ENCODE peak calls at places on chromosomes 3 and 15, in five cellular contexts. One of them, this sample, is unnamed.
A peak's percentile ranks its signal among the peaks of the same experiment; 100 is the strongest.

GRCh38 chr15:88476635-88477038 is 9.1 kb downstream of the MRPS11 start:
- DNase-seq in HCT116: peak; percentile 15
- DNase-seq in K562: peak; percentile 61
- DNase-seq in HepG2: peak; percentile 18
- DNase-seq in SK-N-SH: peak; percentile 74
- DNase-seq in this sample: no peak

GRCh38 chr15:52143862-52144261 is 31.3 kb upstream of the BCL2L10 start:
- DNase-seq in HCT116: no peak
- DNase-seq in K562: peak; percentile 20
- DNase-seq in HepG2: peak; percentile 63
- DNase-seq in SK-N-SH: no peak
- DNase-seq in this sample: no peak

GRCh38 chr3:69044608-69045007 is 7.5 kb downstream of the TMF1 start:
- DNase-seq in HCT116: no peak
- DNase-seq in K562: no peak
- DNase-seq in HepG2: no peak
- DNase-seq in SK-N-SH: no peak
- DNase-seq in this sample: no peak

GRCh38 chr3:41202834-41203345 is 3.6 kb downstream of the CTNNB1 start:
- DNase-seq in HCT116: no peak
- DNase-seq in K562: no peak
- DNase-seq in HepG2: peak; percentile 43
- DNase-seq in SK-N-SH: peak; percentile 49
- DNase-seq in this sample: no peak

GRCh38 chr3:192887701-192888100 is 30.0 kb downstream of the MB21D2 start:
- DNase-seq in HCT116: no peak
- DNase-seq in K562: no peak
- DNase-seq in HepG2: no peak
- DNase-seq in SK-N-SH: no peak
- DNase-seq in this sample: no peak

GRCh38 chr3:108132727-108133373 is 42.0 kb upstream of the CD47 start:
- DNase-seq in HCT116: peak; percentile 39
- DNase-seq in K562: no peak
- DNase-seq in HepG2: no peak
- DNase-seq in SK-N-SH: no peak
- DNase-seq in this sample: no peak

GRCh38 chr15:90001683-90002427 is 731 bp downstream of the ZNF710 start:
- DNase-seq in HCT116: no peak
- DNase-seq in K562: peak; percentile 91
- DNase-seq in HepG2: peak; percentile 29
- DNase-seq in SK-N-SH: peak; percentile 86
- DNase-seq in this sample: no peak

GRCh38 chr3:186782542-186783069 is 771 bp upstream of the EIF4A2 start:
- DNase-seq in HCT116: no peak
- DNase-seq in K562: no peak
- DNase-seq in HepG2: peak; percentile 30
- DNase-seq in SK-N-SH: peak; percentile 8
- DNase-seq in this sample: no peak

GRCh38 chr3:73502609-73503560 is 121.9 kb downstream of the PDZRN3 start:
- DNase-seq in HCT116: peak; percentile 56
- DNase-seq in K562: peak; percentile 55
- DNase-seq in HepG2: peak; percentile 38
- DNase-seq in SK-N-SH: peak; percentile 80
- DNase-seq in this sample: peak; percentile 57

GRCh38 chr15:40471778-40472130 is 970 bp downstream of the CHST14 start:
- DNase-seq in HCT116: no peak
- DNase-seq in K562: no peak
- DNase-seq in HepG2: peak; percentile 32
- DNase-seq in SK-N-SH: no peak
- DNase-seq in this sample: no peak

GRCh38 chr3:16106050-16106449 is 68.4 kb upstream of the GALNT15 start:
- DNase-seq in HCT116: no peak
- DNase-seq in K562: no peak
- DNase-seq in HepG2: no peak
- DNase-seq in SK-N-SH: no peak
- DNase-seq in this sample: no peak

GRCh38 chr15:29815000-29815704 is 7.1 kb downstream of the TJP1 start:
- DNase-seq in HCT116: no peak
- DNase-seq in K562: peak; percentile 22
- DNase-seq in HepG2: peak; percentile 41
- DNase-seq in SK-N-SH: no peak
- DNase-seq in this sample: no peak

GRCh38 chr15:62059818-62060115 is 480 bp downstream of the VPS13C start:
- DNase-seq in HCT116: no peak
- DNase-seq in K562: no peak
- DNase-seq in HepG2: peak; percentile 61
- DNase-seq in SK-N-SH: no peak
- DNase-seq in this sample: peak; percentile 72

GRCh38 chr3:172688588-172688987 is 22.3 kb downstream of the NCEH1 start:
- DNase-seq in HCT116: no peak
- DNase-seq in K562: no peak
- DNase-seq in HepG2: no peak
- DNase-seq in SK-N-SH: no peak
- DNase-seq in this sample: no peak

GRCh38 chr3:46646700-46647099 is 34.4 kb downstream of the FAM240A start:
- DNase-seq in HCT116: no peak
- DNase-seq in K562: no peak
- DNase-seq in HepG2: no peak
- DNase-seq in SK-N-SH: no peak
- DNase-seq in this sample: no peak

GRCh38 chr15:71048913-71049675 is 66.2 kb upstream of the THSD4 start:
- DNase-seq in HCT116: no peak
- DNase-seq in K562: no peak
- DNase-seq in HepG2: no peak
- DNase-seq in SK-N-SH: no peak
- DNase-seq in this sample: no peak

GRCh38 chr15:65344909-65345275 is 32.9 kb downstream of the IGDCC3 start:
- DNase-seq in HCT116: no peak
- DNase-seq in K562: no peak
- DNase-seq in HepG2: no peak
- DNase-seq in SK-N-SH: peak; percentile 20
- DNase-seq in this sample: no peak

GRCh38 chr3:19541284-19541683 is 392.7 kb downstream of the EFHB start:
- DNase-seq in HCT116: no peak
- DNase-seq in K562: no peak
- DNase-seq in HepG2: no peak
- DNase-seq in SK-N-SH: no peak
- DNase-seq in this sample: no peak

GRCh38 chr3:104909188-104909587 is 457.5 kb upstream of the ALCAM start:
- DNase-seq in HCT116: no peak
- DNase-seq in K562: no peak
- DNase-seq in HepG2: no peak
- DNase-seq in SK-N-SH: peak; percentile 20
- DNase-seq in this sample: no peak

GRCh38 chr15:73927476-73928240 is 1.4 kb downstream of the LOXL1 start:
- DNase-seq in HCT116: peak; percentile 15
- DNase-seq in K562: peak; percentile 74
- DNase-seq in HepG2: no peak
- DNase-seq in SK-N-SH: peak; percentile 73
- DNase-seq in this sample: no peak

GRCh38 chr3:36944641-36945270 is at the start of gene TRANK1:
- DNase-seq in HCT116: no peak
- DNase-seq in K562: no peak
- DNase-seq in HepG2: no peak
- DNase-seq in SK-N-SH: no peak
- DNase-seq in this sample: no peak

GRCh38 chr3:52406791-52407510 is 38.0 kb downstream of the SEMA3G start:
- DNase-seq in HCT116: no peak
- DNase-seq in K562: no peak
- DNase-seq in HepG2: no peak
- DNase-seq in SK-N-SH: no peak
- DNase-seq in this sample: no peak
- TF ChIP-seq ZBTB33 in HCT116: no peak
- TF ChIP-seq ZBTB33 in K562: no peak
- TF ChIP-seq ZBTB33 in HepG2: no peak
- TF ChIP-seq ZBTB33 in SK-N-SH: no peak
- TF ChIP-seq ZBTB33 in this sample: no peak

GRCh38 chr3:120471643-120472042 is 20.9 kb upstream of the FSTL1 start:
- DNase-seq in HCT116: no peak
- DNase-seq in K562: no peak
- DNase-seq in HepG2: no peak
- DNase-seq in SK-N-SH: no peak
- DNase-seq in this sample: no peak
- TF ChIP-seq ZBTB33 in HCT116: no peak
- TF ChIP-seq ZBTB33 in K562: no peak
- TF ChIP-seq ZBTB33 in HepG2: no peak
- TF ChIP-seq ZBTB33 in SK-N-SH: no peak
- TF ChIP-seq ZBTB33 in this sample: no peak

DNA sequence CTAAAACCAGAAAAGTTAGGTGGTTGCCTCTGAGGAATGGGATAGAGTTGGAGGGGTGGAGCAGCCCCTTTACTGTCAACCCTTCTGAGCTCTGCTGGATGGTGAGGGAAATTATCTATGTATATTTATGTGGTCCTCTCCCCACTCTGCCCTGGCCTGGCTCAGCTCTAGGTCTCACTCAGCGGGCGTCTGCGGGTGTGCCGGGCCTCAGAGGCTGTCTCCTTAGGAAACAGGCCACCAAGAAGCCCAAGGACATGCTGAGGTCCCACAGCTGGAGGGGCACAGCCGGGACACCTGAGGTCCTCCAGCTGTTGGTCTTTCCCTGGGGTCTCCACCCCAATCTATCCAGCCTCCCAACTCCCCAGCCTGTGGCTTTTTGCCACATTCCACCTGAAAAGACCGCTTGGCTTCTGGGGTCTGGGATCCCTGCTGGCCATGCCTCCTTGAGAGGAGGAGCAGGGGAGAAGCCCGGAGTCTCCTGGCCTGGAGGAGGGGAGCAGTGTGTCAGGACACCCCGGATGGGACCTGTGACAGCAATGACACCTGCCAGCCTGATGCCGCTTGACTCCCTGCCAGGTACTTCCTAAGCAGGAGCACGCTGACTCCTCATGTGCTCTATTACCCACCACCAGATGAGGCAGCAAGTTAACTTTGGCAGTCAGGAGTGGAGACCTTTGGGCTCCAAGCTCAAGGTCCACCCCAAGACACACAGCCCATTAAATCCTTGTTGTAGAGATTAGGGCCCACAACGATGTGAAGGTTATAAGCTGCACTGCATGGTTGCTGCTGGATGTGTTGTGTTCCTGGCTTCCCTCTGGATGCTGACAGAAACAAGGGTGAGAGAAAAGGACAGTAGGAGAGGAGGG is at the start of gene SLC28A1:
- DNase-seq in HCT116: no peak
- DNase-seq in K562: no peak
- DNase-seq in HepG2: peak; percentile 70
- DNase-seq in SK-N-SH: no peak
- DNase-seq in this sample: no peak
- TF ChIP-seq ZBTB33 in HCT116: no peak
- TF ChIP-seq ZBTB33 in K562: no peak
- TF ChIP-seq ZBTB33 in HepG2: peak; percentile 48
- TF ChIP-seq ZBTB33 in SK-N-SH: no peak
- TF ChIP-seq ZBTB33 in this sample: no peak

GRCh38 chr3:26921054-26921453 is 298.5 kb downstream of the LRRC3B start:
- DNase-seq in HCT116: no peak
- DNase-seq in K562: no peak
- DNase-seq in HepG2: no peak
- DNase-seq in SK-N-SH: no peak
- DNase-seq in this sample: no peak
- TF ChIP-seq ZBTB33 in HCT116: no peak
- TF ChIP-seq ZBTB33 in K562: no peak
- TF ChIP-seq ZBTB33 in HepG2: no peak
- TF ChIP-seq ZBTB33 in SK-N-SH: no peak
- TF ChIP-seq ZBTB33 in this sample: no peak

DNA sequence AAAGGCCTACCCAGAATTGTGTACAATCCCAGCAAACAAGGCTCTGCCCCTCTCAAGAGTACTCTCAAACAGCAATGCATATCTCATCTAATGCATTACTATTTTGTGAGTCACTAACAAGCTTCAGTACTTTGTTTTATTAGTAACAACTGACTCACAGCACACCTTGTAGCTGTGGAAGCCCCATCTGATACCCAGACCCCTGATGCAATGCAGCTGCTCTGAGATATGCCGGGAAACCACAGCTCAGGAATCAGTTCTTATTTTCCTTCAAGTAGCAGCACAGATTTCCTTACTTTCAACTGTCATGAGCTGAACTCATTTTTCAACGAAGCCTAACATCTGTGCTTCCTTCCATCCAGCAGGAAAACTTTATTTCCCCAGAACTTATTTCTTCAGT is 37.8 kb downstream of the CCNL1 start:
- DNase-seq in HCT116: peak; percentile 69
- DNase-seq in K562: no peak
- DNase-seq in HepG2: peak; percentile 43
- DNase-seq in SK-N-SH: no peak
- DNase-seq in this sample: no peak
- TF ChIP-seq ZBTB33 in HCT116: no peak
- TF ChIP-seq ZBTB33 in K562: no peak
- TF ChIP-seq ZBTB33 in HepG2: no peak
- TF ChIP-seq ZBTB33 in SK-N-SH: peak; percentile 36
- TF ChIP-seq ZBTB33 in this sample: no peak

DNA sequence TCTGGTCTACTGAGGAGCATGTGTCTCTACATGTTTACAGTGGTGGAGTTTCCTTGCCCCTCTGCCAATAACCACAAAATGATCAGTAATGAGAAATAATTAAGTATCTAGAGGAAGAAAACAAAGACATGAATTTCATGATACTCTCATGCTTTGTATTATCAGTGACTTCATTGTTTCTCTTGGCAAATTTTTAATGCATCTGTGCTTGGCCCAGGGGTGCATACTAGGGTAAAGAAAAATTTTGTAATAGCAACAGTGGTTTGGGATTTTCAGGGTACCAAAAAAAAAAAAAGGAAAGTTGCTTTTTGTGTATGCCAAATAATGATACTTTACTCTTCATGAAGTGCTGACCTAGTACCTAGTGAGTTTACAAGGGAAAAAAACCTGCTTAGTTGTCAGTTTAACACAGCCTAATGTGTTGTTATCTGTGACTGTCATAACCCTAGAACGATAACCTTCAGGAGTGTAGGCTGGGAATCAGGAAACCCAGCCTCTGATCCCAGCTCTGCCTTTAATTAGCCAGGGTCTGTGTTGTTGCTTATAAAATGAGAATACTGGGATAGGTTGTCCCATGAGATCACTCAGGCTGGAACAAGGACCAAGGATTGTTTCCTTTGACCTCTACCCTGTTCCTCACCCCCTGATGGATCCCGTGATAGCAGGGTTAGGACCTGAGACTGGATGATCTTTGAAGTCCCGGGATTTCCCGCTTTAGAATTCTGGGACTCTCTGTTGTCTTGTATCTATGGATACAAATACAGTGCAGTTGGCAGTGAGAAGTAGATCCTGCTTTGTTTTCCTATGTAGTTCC is 117.5 kb downstream of the CMSS1 start:
- DNase-seq in HCT116: no peak
- DNase-seq in K562: no peak
- DNase-seq in HepG2: peak; percentile 92
- DNase-seq in SK-N-SH: no peak
- DNase-seq in this sample: no peak
- TF ChIP-seq ZBTB33 in HCT116: no peak
- TF ChIP-seq ZBTB33 in K562: no peak
- TF ChIP-seq ZBTB33 in HepG2: no peak
- TF ChIP-seq ZBTB33 in SK-N-SH: no peak
- TF ChIP-seq ZBTB33 in this sample: no peak

GRCh38 chr3:45223889-45224730 is 2.0 kb downstream of the TMEM158 start:
- DNase-seq in HCT116: no peak
- DNase-seq in K562: no peak
- DNase-seq in HepG2: no peak
- DNase-seq in SK-N-SH: no peak
- DNase-seq in this sample: no peak
- TF ChIP-seq ZBTB33 in HCT116: no peak
- TF ChIP-seq ZBTB33 in K562: no peak
- TF ChIP-seq ZBTB33 in HepG2: no peak
- TF ChIP-seq ZBTB33 in SK-N-SH: no peak
- TF ChIP-seq ZBTB33 in this sample: no peak

This sample was measured in GM12878.